ENCODE peak calls at places on chromosomes 6 and 20, in five cellular contexts. S is hepatocyte, L is brain microvascular endothelial cell, Q is coronary artery, C is A549. J is an unnamed sample.

GRCh38 chr20:64106981-64107735 is at the start of gene NPBWR2:
- DNase-seq in S (no peak), L (no peak), C (no peak), Q (no peak), J (no peak)

GRCh38 chr20:9506337-9506821 is 8.0 kb upstream of the LAMP5 start:
- DNase-seq in L (no peak), Q (no peak), S (no peak), C (no peak), J (no peak)

GRCh38 chr6:42140051-42140450 is 2.4 kb downstream of the C6orf132 start:
- DNase-seq in S (peak; percentile 74), C (peak; percentile 69), Q (no peak), L (no peak), J (no peak)

GRCh38 chr6:105560611-105561066 is 157.8 kb upstream of the PREP start:
- DNase-seq in Q (no peak), S (no peak), C (no peak), L (peak; percentile 26), J (peak; percentile 48)

GRCh38 chr20:1462834-1463233 is 3.8 kb downstream of the NSFL1C start:
- DNase-seq in S (no peak), C (no peak), Q (no peak), L (no peak), J (no peak)

GRCh38 chr6:136317023-136317649 is 27.5 kb upstream of the BCLAF1 start:
- DNase-seq in L (peak; percentile 51), S (peak; percentile 82), Q (no peak), C (peak; percentile 69), J (peak; percentile 16)

GRCh38 chr6:37172991-37173572 is 3.1 kb downstream of the PIM1 start:
- DNase-seq in S (no peak), L (no peak), C (no peak), Q (no peak), J (no peak)

GRCh38 chr20:63057133-63058117 is 50.7 kb upstream of the BHLHE23 start:
- DNase-seq in S (no peak), L (no peak), Q (no peak), C (no peak), J (no peak)

GRCh38 chr6:14721103-14721758 is 524.6 kb upstream of the JARID2 start:
- DNase-seq in C (peak; percentile 39), S (peak; percentile 43), Q (peak; percentile 21), L (no peak), J (no peak)

GRCh38 chr6:25834950-25835349 is 3.1 kb upstream of the SLC17A1 start:
- DNase-seq in C (no peak), S (no peak), L (no peak), Q (no peak), J (no peak)

GRCh38 chr6:9482030-9482731 is 932.7 kb downstream of the TFAP2A start:
- DNase-seq in C (peak; percentile 61), Q (no peak), S (peak; percentile 35), L (peak; percentile 88), J (no peak)

GRCh38 chr20:46063151-46063550 is 26.6 kb downstream of the NCOA5 start:
- DNase-seq in S (no peak), Q (no peak), L (no peak), C (no peak), J (no peak)

GRCh38 chr20:44691424-44692423 is 23.4 kb upstream of the CCN5 start:
- DNase-seq in Q (peak; percentile 96), S (no peak), C (no peak), L (no peak), J (no peak)

GRCh38 chr6:39553029-39553428 is 172.2 kb downstream of the KIF6 start:
- DNase-seq in L (peak; percentile 37), C (no peak), Q (no peak), S (no peak), J (no peak)

GRCh38 chr20:25005220-25005619 is 12.7 kb upstream of the APMAP start:
- DNase-seq in Q (peak; percentile 61), C (peak; percentile 21), S (no peak), L (no peak), J (no peak)

GRCh38 chr6:159404296-159404695 is 235.1 kb downstream of the FNDC1 start:
- DNase-seq in L (no peak), Q (no peak), S (no peak), C (no peak), J (no peak)

GRCh38 chr20:17226410-17227198 is at the start of gene PCSK2:
- DNase-seq in L (peak; percentile 24), S (peak; percentile 93), Q (no peak), C (peak; percentile 31), J (no peak)

GRCh38 chr6:72324591-72324990 is 297.3 kb upstream of the KCNQ5 start:
- DNase-seq in C (no peak), L (no peak), S (no peak), Q (no peak), J (no peak)

GRCh38 chr6:36196049-36196879 is at the start of gene BRPF3:
- DNase-seq in Q (peak; percentile 84), C (peak; percentile 57), S (peak; percentile 91), L (peak; percentile 42), J (no peak)

GRCh38 chr20:36919715-36920333 is 31.7 kb downstream of the SAMHD1 start:
- DNase-seq in L (peak; percentile 64), C (peak; percentile 63), Q (no peak), S (peak; percentile 72), J (peak; percentile 38)

GRCh38 chr6:85669735-85670194 is 27.1 kb upstream of the SYNCRIP start:
- DNase-seq in L (peak; percentile 46), S (no peak), C (no peak), Q (no peak), J (peak; percentile 85)

GRCh38 chr20:32034581-32035397 is 17.3 kb upstream of the HCK start:
- DNase-seq in S (no peak), C (peak; percentile 21), Q (no peak), L (no peak), J (no peak)
- TF ChIP-seq CTCF in S (peak; percentile 27), C (peak; percentile 7), Q (no peak), L (peak; percentile 24), J (peak; percentile 67)

GRCh38 chr6:112877134-112878100 is 530.3 kb downstream of the RFPL4B start:
- DNase-seq in C (peak; percentile 2), L (peak; percentile 78), S (no peak), Q (no peak), J (no peak)

GRCh38 chr6:112881828-112882227 is 534.7 kb downstream of the RFPL4B start:
- DNase-seq in S (no peak), C (no peak), L (no peak), Q (no peak), J (no peak)

GRCh38 chr6:112882381-112882780 is 535.3 kb downstream of the RFPL4B start:
- DNase-seq in S (no peak), L (no peak), C (no peak), Q (no peak), J (no peak)

GRCh38 chr6:112881027-112881426 is 533.9 kb downstream of the RFPL4B start:
- DNase-seq in C (no peak), L (peak; percentile 72), S (peak; percentile 11), Q (no peak), J (no peak)

GRCh38 chr6:112879920-112880413 is 532.8 kb downstream of the RFPL4B start:
- DNase-seq in S (peak; percentile 91), C (peak; percentile 5), Q (no peak), L (no peak), J (no peak)
- H3K4me3 ChIP-seq in S (peak overlapping the region; percentile 40), C (no peak overlapping the region), Q (no peak overlapping the region), L (no peak overlapping the region), J (no peak overlapping the region)

GRCh38 chr20:34110025-34111013 is 1.7 kb downstream of the EIF2S2 start:
- DNase-seq in C (no peak), Q (no peak), S (no peak), L (no peak), J (no peak)
- TF ChIP-seq CTCF in C (no peak), Q (no peak), S (peak; percentile 20), L (no peak), J (peak; percentile 23)

GRCh38 chr20:23634985-23635767 is 2.6 kb downstream of the CST3 start:
- DNase-seq in C (no peak), L (no peak), Q (no peak), S (no peak), J (no peak)
- H3K4me3 ChIP-seq in C (no peak overlapping the region), L (no peak overlapping the region), Q (peak overlapping the region; percentile 91), S (no peak overlapping the region), J (no peak overlapping the region)

GRCh38 chr6:155710704-155711103 is 255.1 kb upstream of the NOX3 start:
- DNase-seq in Q (no peak), C (no peak), S (no peak), L (no peak), J (no peak)
- TF ChIP-seq CTCF in Q (no peak), C (no peak), S (no peak), L (no peak), J (no peak)

GRCh38 chr20:51562027-51562333 is 19.5 kb upstream of the NFATC2 start:
- DNase-seq in C (no peak), L (peak; percentile 46), Q (no peak), S (no peak), J (no peak)
- H3K4me3 ChIP-seq in C (peak overlapping the region; percentile 59), L (peak overlapping the region; percentile 82), Q (peak overlapping the region; percentile 81), S (peak overlapping the region; percentile 50), J (no peak overlapping the region)

DNA sequence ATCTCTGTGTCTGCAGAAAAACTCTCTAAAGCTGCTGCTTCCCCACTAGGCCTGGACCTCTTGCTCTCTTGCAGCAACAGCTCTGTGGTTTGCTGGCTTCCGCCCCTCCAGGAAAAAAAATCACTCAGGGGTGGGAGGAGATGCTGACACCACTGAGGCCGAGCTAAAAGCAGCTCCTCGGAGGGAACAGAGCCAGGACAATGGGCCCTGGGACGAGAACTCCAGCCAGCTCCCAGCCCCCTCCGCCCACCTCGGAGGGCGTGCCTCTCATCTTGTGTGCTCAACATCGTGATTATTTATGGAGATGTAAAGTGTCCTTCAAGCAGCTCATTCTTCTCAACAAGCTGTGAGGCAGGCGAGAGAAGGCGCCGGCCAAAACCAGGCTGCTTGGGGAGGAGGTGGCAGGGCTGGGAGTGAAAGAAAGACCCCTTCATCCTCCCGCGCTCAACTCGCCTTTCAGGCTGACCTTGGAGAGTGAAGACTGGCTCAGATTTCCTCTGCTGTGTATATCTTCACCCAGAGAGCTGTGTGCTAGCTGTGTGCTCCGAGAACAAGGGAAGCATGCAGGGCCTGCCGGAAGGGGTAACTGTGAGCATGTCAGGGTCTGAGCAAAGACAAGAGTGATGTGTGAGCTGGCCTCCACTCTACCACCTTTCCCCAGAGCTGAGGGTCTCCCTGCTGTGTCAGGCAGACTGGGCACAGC is 53.6 kb upstream of the LRFN2 start:
- DNase-seq in S (no peak), C (no peak), Q (no peak), L (no peak), J (no peak)
- TF ChIP-seq CTCF in S (no peak), C (no peak), Q (no peak), L (no peak), J (no peak)

DNA sequence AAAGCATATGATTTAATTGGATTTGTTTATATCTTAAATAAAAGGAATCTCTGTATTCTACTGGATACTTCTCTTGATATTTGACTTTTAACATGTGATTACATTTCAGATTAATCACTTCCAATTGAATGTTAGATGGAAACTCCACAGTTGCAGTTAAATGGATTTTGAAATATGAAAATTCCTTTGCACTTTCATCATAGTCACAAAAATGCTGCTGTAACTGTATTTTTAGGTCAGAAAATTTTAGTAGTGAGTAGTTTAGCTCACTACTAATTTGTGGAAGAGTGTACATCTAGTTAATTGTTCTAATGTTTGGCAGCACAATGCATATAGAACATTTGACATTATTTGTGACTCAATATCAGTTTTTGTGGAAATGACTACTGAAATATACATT is 26.8 kb downstream of the PTCHD4 start:
- DNase-seq in Q (no peak), C (no peak), L (no peak), S (no peak), J (no peak)
- H3K4me3 ChIP-seq in Q (no peak overlapping the region), C (no peak overlapping the region), L (no peak overlapping the region), S (no peak overlapping the region), J (no peak overlapping the region)